ENCODE peak calls at places on chromosomes 16 and 17, in ten cellular contexts. U is activated gamma-delta T cell treated with anti-CD3 and anti-CD28 coated beads, Interleukin-2, amount 50 U/mL, for 16 hours; N is amniotic stem cell; J is Ammon's horn; R is activated CD4-positive, alpha-beta T cell treated with anti-CD3 and anti-CD28 coated beads, Interleukin-2, amount 50 U/mL, for 1 hour; I is Kasumi-1; K is activated naive CD4-positive, alpha-beta T cell; Q is ELR; W is T-helper 2 cell; F is naive thymus-derived CD8-positive, alpha-beta T cell. A is an unnamed sample.
A peak's percentile ranks its signal among the peaks of the same experiment; 100 is the strongest.

GRCh38 chr17:63102034-63102433 is 136.0 kb downstream of the TANC2 start:
- DNase-seq in U (no peak), N (no peak), J (no peak), R (no peak), I (no peak), K (no peak), Q (no peak), W (no peak), F (no peak), A (no peak)

GRCh38 chr16:1096164-1097082 is at the start of gene C1QTNF8:
- DNase-seq in U (no peak), N (no peak), J (no peak), R (no peak), I (no peak), K (no peak), Q (no peak), W (no peak), F (no peak), A (no peak)

GRCh38 chr17:61398721-61399130 is 917 bp upstream of the TBX2 start:
- DNase-seq in U (no peak), N (no peak), J (no peak), R (no peak), I (no peak), K (no peak), Q (peak; percentile 27), W (no peak), F (no peak), A (no peak)

GRCh38 chr17:74790206-74791066 is 14.3 kb upstream of the NAT9 start:
- DNase-seq in U (no peak), N (no peak), J (peak; percentile 42), R (no peak), I (peak; percentile 61), K (no peak), Q (no peak), W (no peak), F (no peak), A (peak; percentile 41)

GRCh38 chr17:28750178-28751047 is 6.6 kb downstream of the TRAF4 start:
- DNase-seq in U (peak; percentile 84), N (peak; percentile 96), J (peak; percentile 96), R (peak; percentile 88), I (peak; percentile 89), K (peak; percentile 75), Q (peak; percentile 94), W (peak; percentile 75), F (peak; percentile 82), A (peak; percentile 85)

GRCh38 chr17:63961355-63962207 is 11.1 kb downstream of the SCN4A start:
- DNase-seq in U (no peak), N (no peak), J (no peak), R (peak; percentile 9), I (no peak), K (no peak), Q (peak; percentile 74), W (no peak), F (peak; percentile 16), A (peak; percentile 59)

GRCh38 chr17:22268912-22269220 is 576.5 kb downstream of the KCNJ18 start:
- DNase-seq in U (no peak), N (no peak), J (no peak), R (no peak), I (no peak), K (no peak), Q (no peak), W (no peak), F (no peak), A (no peak)

GRCh38 chr16:70416748-70417616 is 21.9 kb downstream of the ST3GAL2 start:
- DNase-seq in U (no peak), N (no peak), J (no peak), R (no peak), I (no peak), K (no peak), Q (no peak), W (no peak), F (no peak), A (no peak)

GRCh38 chr17:9334536-9335446 is 240.8 kb downstream of the STX8 start:
- DNase-seq in U (no peak), N (no peak), J (no peak), R (no peak), I (no peak), K (no peak), Q (peak; percentile 29), W (no peak), F (no peak), A (peak; percentile 16)

GRCh38 chr17:3506054-3506453 is 30.3 kb downstream of the ASPA start:
- DNase-seq in U (no peak), N (no peak), J (no peak), R (no peak), I (no peak), K (no peak), Q (no peak), W (no peak), F (no peak), A (no peak)

GRCh38 chr16:28875134-28876015 is 2.9 kb upstream of the ATP2A1 start:
- DNase-seq in U (no peak), N (no peak), J (no peak), R (no peak), I (no peak), K (no peak), Q (no peak), W (no peak), F (no peak), A (no peak)

GRCh38 chr16:84848991-84849634 is 29.3 kb downstream of the CRISPLD2 start:
- DNase-seq in U (no peak), N (no peak), J (no peak), R (no peak), I (no peak), K (no peak), Q (no peak), W (no peak), F (no peak), A (no peak)

GRCh38 chr17:16974569-16975265 is 2.8 kb upstream of the TNFRSF13B start:
- DNase-seq in U (no peak), N (no peak), J (no peak), R (no peak), I (no peak), K (no peak), Q (no peak), W (no peak), F (no peak), A (no peak)

GRCh38 chr17:6546069-6546718 is 10.2 kb downstream of the PITPNM3 start:
- DNase-seq in U (no peak), N (no peak), J (no peak), R (no peak), I (no peak), K (no peak), Q (peak; percentile 38), W (no peak), F (no peak), A (no peak)

GRCh38 chr16:12837344-12837743 is 33.7 kb upstream of the CPPED1 start:
- DNase-seq in U (no peak), N (no peak), J (no peak), R (no peak), I (no peak), K (no peak), Q (no peak), W (no peak), F (no peak), A (no peak)

GRCh38 chr17:83118071-83118841 is 38.8 kb downstream of the METRNL start:
- DNase-seq in U (no peak), N (no peak), J (no peak), R (no peak), I (no peak), K (no peak), Q (no peak), W (no peak), F (no peak), A (no peak)

GRCh38 chr16:89054261-89054661 is 39.4 kb upstream of the ACSF3 start:
- DNase-seq in U (no peak), N (no peak), J (no peak), R (no peak), I (no peak), K (no peak), Q (no peak), W (no peak), F (no peak), A (no peak)

GRCh38 chr16:3158498-3159314 is 23.9 kb downstream of the ZNF213 start:
- DNase-seq in U (peak; percentile 93), N (peak; percentile 89), J (peak; percentile 51), R (peak; percentile 95), I (peak; percentile 37), K (peak; percentile 89), Q (peak; percentile 93), W (peak; percentile 93), F (peak; percentile 94), A (peak; percentile 75)

GRCh38 chr17:73455050-73455687 is 143.4 kb upstream of the CDC42EP4 start:
- DNase-seq in U (no peak), N (no peak), J (peak; percentile 72), R (no peak), I (no peak), K (no peak), Q (no peak), W (no peak), F (no peak), A (no peak)

GRCh38 chr16:70720431-70721201 is 34.8 kb upstream of the MTSS2 start:
- DNase-seq in U (no peak), N (no peak), J (no peak), R (no peak), I (no peak), K (no peak), Q (no peak), W (no peak), F (no peak), A (no peak)

GRCh38 chr16:11792404-11793260 is 4.4 kb downstream of the ZC3H7A start:
- DNase-seq in U (no peak), N (no peak), J (no peak), R (no peak), I (no peak), K (no peak), Q (no peak), W (no peak), F (no peak), A (no peak)

GRCh38 chr17:27569257-27569722 is 61.7 kb upstream of the LGALS9 start:
- DNase-seq in U (peak; percentile 52), N (no peak), J (peak; percentile 34), R (peak; percentile 22), I (peak; percentile 18), K (no peak), Q (peak; percentile 50), W (peak; percentile 75), F (peak; percentile 10), A (peak; percentile 31)

A was measured in bronchial epithelial cell.